ENCODE peak calls at places on chromosomes 1 and 21, in four cellular contexts. One of them, this sample, is unnamed.

GRCh38 chr1:114609826-114610225 is 28.4 kb upstream of the BCAS2 start:
- DNase-seq in upper lobe of left lung: no peak
- DNase-seq in stomach: no peak
- DNase-seq in tibial nerve: no peak
- DNase-seq in this sample: no peak

GRCh38 chr1:27603320-27603961 is 503 bp downstream of the AHDC1 start:
- DNase-seq in stomach: peak; percentile 32
- DNase-seq in tibial nerve: no peak
- DNase-seq in upper lobe of left lung: peak; percentile 91
- DNase-seq in this sample: no peak

GRCh38 chr1:111214884-111215283 is 12.6 kb upstream of the CHI3L2 start:
- DNase-seq in stomach: no peak
- DNase-seq in tibial nerve: no peak
- DNase-seq in upper lobe of left lung: no peak
- DNase-seq in this sample: no peak

GRCh38 chr1:185401019-185401418 is 84.0 kb upstream of the IVNS1ABP start:
- DNase-seq in stomach: no peak
- DNase-seq in upper lobe of left lung: no peak
- DNase-seq in tibial nerve: no peak
- DNase-seq in this sample: no peak

GRCh38 chr1:2300004-2300771 is 72.1 kb downstream of the SKI start:
- DNase-seq in upper lobe of left lung: peak; percentile 87
- DNase-seq in tibial nerve: no peak
- DNase-seq in stomach: peak; percentile 45
- DNase-seq in this sample: no peak

GRCh38 chr1:219549215-219549614 is 63.7 kb downstream of the ZC3H11B start:
- DNase-seq in tibial nerve: no peak
- DNase-seq in upper lobe of left lung: no peak
- DNase-seq in stomach: no peak
- DNase-seq in this sample: no peak

GRCh38 chr1:238892612-238893011 is 493.8 kb upstream of the CHRM3 start:
- DNase-seq in stomach: no peak
- DNase-seq in tibial nerve: no peak
- DNase-seq in upper lobe of left lung: no peak
- DNase-seq in this sample: no peak

GRCh38 chr1:66220477-66220876 is 313.5 kb upstream of the SGIP1 start:
- DNase-seq in upper lobe of left lung: no peak
- DNase-seq in stomach: no peak
- DNase-seq in tibial nerve: no peak
- DNase-seq in this sample: no peak

GRCh38 chr1:2320001-2320400 is 71.4 kb downstream of the MORN1 start:
- DNase-seq in upper lobe of left lung: no peak
- DNase-seq in stomach: no peak
- DNase-seq in tibial nerve: no peak
- DNase-seq in this sample: no peak

GRCh38 chr1:190540366-190540765 is 62.7 kb upstream of the BRINP3 start:
- DNase-seq in upper lobe of left lung: no peak
- DNase-seq in tibial nerve: no peak
- DNase-seq in stomach: no peak
- DNase-seq in this sample: no peak

GRCh38 chr1:172167801-172168596 is 252.5 kb upstream of the C1orf105 start:
- DNase-seq in upper lobe of left lung: no peak
- DNase-seq in tibial nerve: no peak
- DNase-seq in stomach: no peak
- DNase-seq in this sample: no peak

GRCh38 chr1:113390871-113391642 is 742 bp downstream of the MAGI3 start:
- DNase-seq in tibial nerve: peak; percentile 19
- DNase-seq in upper lobe of left lung: peak; percentile 91
- DNase-seq in stomach: peak; percentile 67
- DNase-seq in this sample: no peak

GRCh38 chr1:229223498-229223897 is 47.4 kb upstream of the RAB4A start:
- DNase-seq in stomach: peak; percentile 77
- DNase-seq in tibial nerve: no peak
- DNase-seq in upper lobe of left lung: no peak
- DNase-seq in this sample: no peak

DNA sequence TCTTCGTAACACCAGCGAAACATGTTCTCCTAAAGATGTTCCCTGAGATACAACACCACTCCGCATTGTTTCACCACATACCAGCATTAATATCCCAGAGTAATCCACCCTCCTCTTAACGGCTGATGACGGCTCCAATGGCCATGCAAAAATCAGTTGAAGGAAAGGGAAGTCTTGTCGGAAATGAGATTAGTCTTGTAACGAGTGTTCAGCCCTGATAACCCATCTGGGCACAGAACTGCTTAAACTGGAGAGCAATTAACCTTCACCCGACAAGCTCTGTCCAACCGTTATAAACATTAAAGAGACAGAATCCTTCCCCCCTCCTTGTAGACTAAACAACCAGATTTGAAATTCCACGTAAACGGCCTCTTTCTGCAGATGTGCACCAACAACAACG is 21.9 kb downstream of the ERG start:
- DNase-seq in stomach: no peak
- DNase-seq in tibial nerve: no peak
- DNase-seq in upper lobe of left lung: no peak
- DNase-seq in this sample: no peak
- TF ChIP-seq EP300 in stomach: no peak
- TF ChIP-seq EP300 in tibial nerve: no peak
- TF ChIP-seq EP300 in upper lobe of left lung: peak; percentile 95
- TF ChIP-seq EP300 in this sample: no peak

DNA sequence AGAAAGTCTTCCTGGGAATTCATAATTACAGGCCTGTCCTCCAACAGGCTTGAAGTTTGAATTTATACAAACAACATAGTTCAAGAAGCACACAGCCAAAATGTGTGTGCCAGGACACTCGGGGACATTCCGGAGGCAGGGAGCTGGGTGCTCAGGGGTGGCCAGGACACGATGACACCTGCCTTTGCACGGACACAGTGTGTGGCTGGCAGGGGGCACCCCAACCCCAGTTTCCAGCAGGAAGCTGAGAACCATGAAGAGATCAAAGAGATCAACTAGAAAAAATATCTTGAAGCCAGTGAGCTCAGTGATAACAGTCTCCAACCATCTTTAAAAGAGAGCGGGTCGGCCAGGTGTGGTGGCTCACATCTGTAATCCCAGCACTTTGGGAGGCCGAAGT is 32.5 kb upstream of the TRAPPC10 start:
- DNase-seq in upper lobe of left lung: no peak
- DNase-seq in tibial nerve: no peak
- DNase-seq in stomach: no peak
- DNase-seq in this sample: no peak
- TF ChIP-seq CTCF in upper lobe of left lung: no peak
- TF ChIP-seq CTCF in tibial nerve: peak; percentile 11
- TF ChIP-seq CTCF in stomach: no peak
- TF ChIP-seq CTCF in this sample: no peak

DNA sequence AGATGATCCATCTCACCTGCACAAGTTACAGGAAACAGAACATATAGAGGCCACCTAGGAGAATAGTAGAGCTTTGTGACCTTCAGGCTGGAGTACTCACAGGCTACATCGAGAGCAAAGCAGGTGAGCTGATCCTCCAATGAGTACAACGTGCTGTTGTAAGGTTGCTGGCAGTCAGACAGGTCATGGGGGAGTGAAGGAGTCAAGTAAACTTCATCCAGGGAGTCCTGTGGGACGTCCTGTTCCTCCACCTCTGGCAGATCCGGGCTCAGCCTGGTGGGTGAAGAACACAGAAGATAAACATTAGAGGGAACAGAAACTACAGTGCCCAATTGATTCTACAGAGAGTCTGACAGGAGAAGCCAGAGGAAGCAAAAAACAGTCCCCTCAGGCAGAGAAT is 62.5 kb downstream of the PRKAB2 start:
- DNase-seq in upper lobe of left lung: no peak
- DNase-seq in tibial nerve: no peak
- DNase-seq in stomach: peak; percentile 70
- DNase-seq in this sample: no peak
- TF ChIP-seq EP300 in upper lobe of left lung: no peak
- TF ChIP-seq EP300 in tibial nerve: no peak
- TF ChIP-seq EP300 in stomach: no peak
- TF ChIP-seq EP300 in this sample: no peak

DNA sequence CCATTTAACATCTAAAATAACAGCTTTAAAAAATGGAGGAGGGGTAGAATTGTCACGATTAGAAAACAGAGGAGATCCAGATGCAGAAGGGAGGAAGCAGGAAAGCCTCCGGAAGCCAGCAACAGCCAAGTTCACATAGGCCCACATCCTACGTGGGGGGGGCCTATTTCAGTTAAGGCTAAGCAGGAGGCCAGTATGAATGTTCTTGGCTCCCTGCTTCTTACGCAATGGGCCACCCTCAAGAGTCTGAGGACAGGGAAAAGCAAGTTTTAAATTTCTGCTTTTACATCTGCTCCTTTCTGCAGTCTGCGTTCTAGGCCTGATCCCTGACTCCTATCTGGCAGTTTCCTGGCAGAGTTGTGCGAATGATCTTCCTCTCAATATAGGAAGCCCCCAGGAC is 30.6 kb downstream of the RABIF start:
- DNase-seq in tibial nerve: peak; percentile 86
- DNase-seq in stomach: peak; percentile 30
- DNase-seq in upper lobe of left lung: no peak
- DNase-seq in this sample: no peak
- TF ChIP-seq CTCF in tibial nerve: no peak
- TF ChIP-seq CTCF in stomach: no peak
- TF ChIP-seq CTCF in upper lobe of left lung: no peak
- TF ChIP-seq CTCF in this sample: no peak

GRCh38 chr1:154326546-154327465 is 1.5 kb downstream of the ATP8B2 start:
- DNase-seq in stomach: no peak
- DNase-seq in tibial nerve: peak; percentile 85
- DNase-seq in upper lobe of left lung: no peak
- DNase-seq in this sample: peak; percentile 95
- TF ChIP-seq EP300 in stomach: no peak
- TF ChIP-seq EP300 in tibial nerve: no peak
- TF ChIP-seq EP300 in upper lobe of left lung: no peak
- TF ChIP-seq EP300 in this sample: no peak

DNA sequence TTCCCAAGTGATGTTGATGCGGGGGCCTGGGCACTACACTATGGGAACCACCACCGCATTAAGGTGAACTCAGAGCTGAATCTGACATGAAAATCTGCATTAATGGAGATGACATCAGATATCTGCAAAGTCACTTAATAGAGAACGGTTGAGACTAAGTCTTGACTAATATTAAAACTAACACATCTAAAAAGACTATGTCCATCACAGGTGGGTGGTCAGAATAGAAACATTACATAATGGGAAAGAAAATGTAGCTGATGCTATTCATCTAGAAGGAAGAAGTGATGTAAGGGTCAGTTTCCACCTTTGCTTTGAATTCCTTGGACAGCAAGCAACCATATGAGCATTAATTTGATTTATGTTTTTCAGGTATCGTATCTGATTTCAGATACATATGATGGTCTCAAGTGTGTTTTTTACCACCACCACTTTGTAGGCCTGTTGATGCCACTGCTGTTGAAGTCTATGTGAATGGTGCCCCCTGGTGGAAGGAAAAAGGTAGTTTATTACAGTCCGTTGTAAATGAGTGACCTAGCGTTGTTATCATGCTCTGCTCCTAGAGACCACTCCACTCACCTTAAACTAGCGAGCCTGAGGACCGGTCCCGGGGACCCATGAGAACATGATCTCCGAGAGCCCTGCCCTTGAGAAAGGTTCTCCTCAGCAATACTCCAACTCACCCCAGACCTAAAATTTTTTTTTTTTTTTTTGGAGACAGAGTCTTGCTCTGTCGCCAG is 73.5 kb downstream of the BACH1 start:
- DNase-seq in stomach: peak; percentile 33
- DNase-seq in upper lobe of left lung: no peak
- DNase-seq in tibial nerve: peak; percentile 92
- DNase-seq in this sample: no peak
- TF ChIP-seq CTCF in stomach: no peak
- TF ChIP-seq CTCF in upper lobe of left lung: peak; percentile 92
- TF ChIP-seq CTCF in tibial nerve: peak; percentile 55
- TF ChIP-seq CTCF in this sample: peak; percentile 73